ENCODE peak calls at places on chromosome 20, in seven cellular contexts. One of them, this sample, is unnamed.

GRCh38 chr20:61253640-61254511 is 1.8 kb downstream of the CDH4 start:
- DNase-seq in mesendoderm: peak; percentile 53
- DNase-seq in IMR-90: peak; percentile 27
- DNase-seq in GM23248: peak; percentile 51
- DNase-seq in GM23338: peak; percentile 60
- DNase-seq in astrocyte: peak; percentile 51
- DNase-seq in endothelial cell of umbilical vein: no peak
- DNase-seq in this sample: no peak

GRCh38 chr20:11880694-11881093 is 37.0 kb upstream of the BTBD3 start:
- DNase-seq in mesendoderm: peak; percentile 14
- DNase-seq in IMR-90: no peak
- DNase-seq in GM23248: no peak
- DNase-seq in GM23338: no peak
- DNase-seq in astrocyte: no peak
- DNase-seq in endothelial cell of umbilical vein: no peak
- DNase-seq in this sample: peak; percentile 52

GRCh38 chr20:56515657-56516381 is 8.7 kb upstream of the FAM209A start:
- DNase-seq in mesendoderm: no peak
- DNase-seq in IMR-90: peak; percentile 29
- DNase-seq in GM23248: peak; percentile 34
- DNase-seq in GM23338: no peak
- DNase-seq in astrocyte: no peak
- DNase-seq in endothelial cell of umbilical vein: peak; percentile 20
- DNase-seq in this sample: peak; percentile 40

GRCh38 chr20:33576432-33576883 is 85.7 kb upstream of the C20orf144 start:
- DNase-seq in mesendoderm: no peak
- DNase-seq in IMR-90: peak; percentile 5
- DNase-seq in GM23248: no peak
- DNase-seq in GM23338: peak; percentile 28
- DNase-seq in astrocyte: no peak
- DNase-seq in endothelial cell of umbilical vein: no peak
- DNase-seq in this sample: no peak

GRCh38 chr20:36605309-36606170 is at the start of gene RAB5IF:
- DNase-seq in mesendoderm: peak; percentile 99
- DNase-seq in IMR-90: peak; percentile 98
- DNase-seq in GM23248: peak; percentile 99
- DNase-seq in GM23338: peak; percentile 100
- DNase-seq in astrocyte: peak; percentile 91
- DNase-seq in endothelial cell of umbilical vein: peak; percentile 99
- DNase-seq in this sample: peak; percentile 100

GRCh38 chr20:39107741-39108140 is 145.6 kb downstream of the DHX35 start:
- DNase-seq in mesendoderm: no peak
- DNase-seq in IMR-90: peak; percentile 1
- DNase-seq in GM23248: peak; percentile 46
- DNase-seq in GM23338: no peak
- DNase-seq in astrocyte: no peak
- DNase-seq in endothelial cell of umbilical vein: no peak
- DNase-seq in this sample: peak; percentile 29

GRCh38 chr20:25380945-25381614 is 9.6 kb downstream of the ABHD12 start:
- DNase-seq in mesendoderm: no peak
- DNase-seq in IMR-90: no peak
- DNase-seq in GM23248: no peak
- DNase-seq in GM23338: no peak
- DNase-seq in astrocyte: no peak
- DNase-seq in endothelial cell of umbilical vein: no peak
- DNase-seq in this sample: no peak

GRCh38 chr20:48826064-48826463 is 1.7 kb downstream of the PREX1 start:
- DNase-seq in mesendoderm: peak; percentile 95
- DNase-seq in IMR-90: no peak
- DNase-seq in GM23248: no peak
- DNase-seq in GM23338: peak; percentile 82
- DNase-seq in astrocyte: no peak
- DNase-seq in endothelial cell of umbilical vein: no peak
- DNase-seq in this sample: no peak

GRCh38 chr20:34065260-34065659 is 46.8 kb downstream of the EIF2S2 start:
- DNase-seq in mesendoderm: peak; percentile 35
- DNase-seq in IMR-90: peak; percentile 88
- DNase-seq in GM23248: peak; percentile 76
- DNase-seq in GM23338: no peak
- DNase-seq in astrocyte: peak; percentile 82
- DNase-seq in endothelial cell of umbilical vein: peak; percentile 15
- DNase-seq in this sample: peak; percentile 39

GRCh38 chr20:57708694-57709673 is 831 bp downstream of the PMEPA1 start:
- DNase-seq in mesendoderm: no peak
- DNase-seq in IMR-90: peak; percentile 19
- DNase-seq in GM23248: peak; percentile 72
- DNase-seq in GM23338: no peak
- DNase-seq in astrocyte: no peak
- DNase-seq in endothelial cell of umbilical vein: peak; percentile 38
- DNase-seq in this sample: no peak

GRCh38 chr20:12111431-12112088 is 193.9 kb downstream of the BTBD3 start:
- DNase-seq in mesendoderm: no peak
- DNase-seq in IMR-90: no peak
- DNase-seq in GM23248: no peak
- DNase-seq in GM23338: no peak
- DNase-seq in astrocyte: no peak
- DNase-seq in endothelial cell of umbilical vein: no peak
- DNase-seq in this sample: no peak

GRCh38 chr20:23379772-23380171 is 17.8 kb downstream of the GZF1 start:
- DNase-seq in mesendoderm: no peak
- DNase-seq in IMR-90: no peak
- DNase-seq in GM23248: no peak
- DNase-seq in GM23338: no peak
- DNase-seq in astrocyte: no peak
- DNase-seq in endothelial cell of umbilical vein: no peak
- DNase-seq in this sample: no peak
- H3K4me2 ChIP-seq in mesendoderm: no peak overlapping the region
- H3K4me2 ChIP-seq in IMR-90: no peak overlapping the region
- H3K4me2 ChIP-seq in GM23248: no peak overlapping the region
- H3K4me2 ChIP-seq in GM23338: no peak overlapping the region
- H3K4me2 ChIP-seq in astrocyte: no peak overlapping the region
- H3K4me2 ChIP-seq in endothelial cell of umbilical vein: no peak overlapping the region
- H3K4me2 ChIP-seq in this sample: no peak overlapping the region

GRCh38 chr20:41344477-41344876 is 3.9 kb downstream of the LPIN3 start:
- DNase-seq in mesendoderm: no peak
- DNase-seq in IMR-90: no peak
- DNase-seq in GM23248: no peak
- DNase-seq in GM23338: no peak
- DNase-seq in astrocyte: no peak
- DNase-seq in endothelial cell of umbilical vein: no peak
- DNase-seq in this sample: no peak
- H3K4me2 ChIP-seq in mesendoderm: no peak overlapping the region
- H3K4me2 ChIP-seq in IMR-90: no peak overlapping the region
- H3K4me2 ChIP-seq in GM23248: no peak overlapping the region
- H3K4me2 ChIP-seq in GM23338: no peak overlapping the region
- H3K4me2 ChIP-seq in astrocyte: no peak overlapping the region
- H3K4me2 ChIP-seq in endothelial cell of umbilical vein: no peak overlapping the region
- H3K4me2 ChIP-seq in this sample: no peak overlapping the region

GRCh38 chr20:23086931-23087411 is 847 bp upstream of the CD93 start:
- DNase-seq in mesendoderm: no peak
- DNase-seq in IMR-90: no peak
- DNase-seq in GM23248: no peak
- DNase-seq in GM23338: no peak
- DNase-seq in astrocyte: no peak
- DNase-seq in endothelial cell of umbilical vein: peak; percentile 69
- DNase-seq in this sample: no peak
- H3K4me2 ChIP-seq in mesendoderm: no peak overlapping the region
- H3K4me2 ChIP-seq in IMR-90: no peak overlapping the region
- H3K4me2 ChIP-seq in GM23248: no peak overlapping the region
- H3K4me2 ChIP-seq in GM23338: no peak overlapping the region
- H3K4me2 ChIP-seq in astrocyte: no peak overlapping the region
- H3K4me2 ChIP-seq in endothelial cell of umbilical vein: peak overlapping the region; percentile 70
- H3K4me2 ChIP-seq in this sample: no peak overlapping the region

DNA sequence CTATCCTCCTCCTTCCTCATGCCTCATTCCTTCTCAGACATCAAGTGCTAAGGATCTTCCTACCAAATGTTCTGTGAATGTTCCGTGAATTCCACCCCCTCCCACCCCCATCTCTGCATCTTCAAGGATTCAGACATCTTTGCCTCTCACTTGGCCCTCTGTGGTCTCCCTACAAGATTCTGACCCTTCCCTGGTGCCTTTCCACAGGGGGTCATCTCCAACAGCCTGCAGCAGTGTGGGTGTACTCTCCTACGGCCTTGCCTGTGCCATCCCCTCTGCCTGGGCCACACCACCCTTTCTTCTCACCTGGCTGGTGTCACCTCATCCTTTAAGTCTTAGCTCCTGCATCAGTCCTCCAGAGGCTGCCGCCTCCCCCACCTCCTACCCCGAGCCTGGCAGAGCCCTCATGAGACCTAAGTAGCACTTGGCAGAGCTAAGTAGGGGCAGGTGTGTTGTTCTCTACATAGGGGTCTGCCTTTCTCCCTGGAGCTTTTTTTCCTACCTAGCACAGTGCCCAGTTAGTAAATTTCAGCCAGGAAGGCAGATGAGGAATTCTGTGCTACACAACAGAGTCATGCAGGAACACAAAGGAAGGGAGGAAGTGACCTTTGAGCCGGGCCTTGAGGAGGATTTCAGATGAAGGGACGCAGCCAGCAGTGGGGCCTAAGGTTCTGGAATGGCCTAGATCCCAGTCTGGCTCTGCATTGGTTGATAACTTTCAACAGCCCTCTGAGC is 43.1 kb downstream of the TM9SF4 start:
- DNase-seq in mesendoderm: no peak
- DNase-seq in IMR-90: no peak
- DNase-seq in GM23248: no peak
- DNase-seq in GM23338: no peak
- DNase-seq in astrocyte: no peak
- DNase-seq in endothelial cell of umbilical vein: peak; percentile 52
- DNase-seq in this sample: no peak
- H3K4me2 ChIP-seq in mesendoderm: no peak overlapping the region
- H3K4me2 ChIP-seq in IMR-90: no peak overlapping the region
- H3K4me2 ChIP-seq in GM23248: no peak overlapping the region
- H3K4me2 ChIP-seq in GM23338: no peak overlapping the region
- H3K4me2 ChIP-seq in astrocyte: no peak overlapping the region
- H3K4me2 ChIP-seq in endothelial cell of umbilical vein: no peak overlapping the region
- H3K4me2 ChIP-seq in this sample: no peak overlapping the region

This sample was measured in PC-3.